ENCODE peak calls at places on chromosomes 5 and 9, in four cellular contexts. One of them, this sample, is unnamed.

GRCh38 chr5:169243651-169244422 is 57.1 kb downstream of the SLIT3 start:
- DNase-seq in stimulated activated naive B cell treated with anti-CD40 and anti-IgM and Interleukin-4, amounts not matched to agents 10 μg/mL and 1 μg/mL and 100 μg/mL, for 72 hours: no peak
- DNase-seq in nephron progenitor cell: no peak
- DNase-seq in T follicular helper cell: no peak
- DNase-seq in this sample: no peak

GRCh38 chr9:122228906-122229837 is at the start of gene LHX6:
- DNase-seq in stimulated activated naive B cell treated with anti-CD40 and anti-IgM and Interleukin-4, amounts not matched to agents 10 μg/mL and 1 μg/mL and 100 μg/mL, for 72 hours: no peak
- DNase-seq in nephron progenitor cell: peak; percentile 59
- DNase-seq in T follicular helper cell: no peak
- DNase-seq in this sample: no peak

GRCh38 chr9:128145536-128145935 is 3.7 kb upstream of the LCN2 start:
- DNase-seq in stimulated activated naive B cell treated with anti-CD40 and anti-IgM and Interleukin-4, amounts not matched to agents 10 μg/mL and 1 μg/mL and 100 μg/mL, for 72 hours: no peak
- DNase-seq in nephron progenitor cell: no peak
- DNase-seq in T follicular helper cell: no peak
- DNase-seq in this sample: no peak

GRCh38 chr9:127463382-127463781 is 12.1 kb downstream of the LRSAM1 start:
- DNase-seq in stimulated activated naive B cell treated with anti-CD40 and anti-IgM and Interleukin-4, amounts not matched to agents 10 μg/mL and 1 μg/mL and 100 μg/mL, for 72 hours: no peak
- DNase-seq in nephron progenitor cell: no peak
- DNase-seq in T follicular helper cell: no peak
- DNase-seq in this sample: no peak

GRCh38 chr9:91734371-91734981 is 215.6 kb downstream of the ROR2 start:
- DNase-seq in stimulated activated naive B cell treated with anti-CD40 and anti-IgM and Interleukin-4, amounts not matched to agents 10 μg/mL and 1 μg/mL and 100 μg/mL, for 72 hours: no peak
- DNase-seq in nephron progenitor cell: peak; percentile 88
- DNase-seq in T follicular helper cell: peak; percentile 27
- DNase-seq in this sample: peak; percentile 44

GRCh38 chr5:37710965-37711364 is 128.9 kb downstream of the GDNF start:
- DNase-seq in stimulated activated naive B cell treated with anti-CD40 and anti-IgM and Interleukin-4, amounts not matched to agents 10 μg/mL and 1 μg/mL and 100 μg/mL, for 72 hours: no peak
- DNase-seq in nephron progenitor cell: no peak
- DNase-seq in T follicular helper cell: no peak
- DNase-seq in this sample: no peak

GRCh38 chr9:121323449-121324151 is 46.5 kb downstream of the STOM start:
- DNase-seq in stimulated activated naive B cell treated with anti-CD40 and anti-IgM and Interleukin-4, amounts not matched to agents 10 μg/mL and 1 μg/mL and 100 μg/mL, for 72 hours: no peak
- DNase-seq in nephron progenitor cell: no peak
- DNase-seq in T follicular helper cell: no peak
- DNase-seq in this sample: no peak

GRCh38 chr9:124780757-124781151 is 3.8 kb downstream of the OLFML2A start:
- DNase-seq in stimulated activated naive B cell treated with anti-CD40 and anti-IgM and Interleukin-4, amounts not matched to agents 10 μg/mL and 1 μg/mL and 100 μg/mL, for 72 hours: no peak
- DNase-seq in nephron progenitor cell: no peak
- DNase-seq in T follicular helper cell: no peak
- DNase-seq in this sample: no peak